ENCODE peak calls at places on chromosomes 12 and 14, in five cellular contexts. G is AG09309, K is WERI-Rb-1, O is psoas muscle, U is Panc1. M is an unnamed sample.
A peak's percentile ranks its signal among the peaks of the same experiment; 100 is the strongest.

GRCh38 chr12:15880721-15881120 is 1.5 kb upstream of the STRAP start:
- DNase-seq in G (no peak), K (no peak), O (no peak), U (no peak), M (no peak)

GRCh38 chr14:21097616-21098133 is 780 bp downstream of the ZNF219 start:
- DNase-seq in G (no peak), K (peak; percentile 44), O (peak; percentile 34), U (no peak), M (no peak)

GRCh38 chr12:62744551-62744950 is 190.4 kb downstream of the PPM1H start:
- DNase-seq in G (no peak), K (no peak), O (peak; percentile 44), U (no peak), M (no peak)

GRCh38 chr12:104722541-104723534 is 235.3 kb downstream of the SLC41A2 start:
- DNase-seq in G (no peak), K (no peak), O (no peak), U (no peak), M (no peak)

GRCh38 chr12:92414383-92415065 is 268.9 kb upstream of the BTG1 start:
- DNase-seq in G (no peak), K (no peak), O (no peak), U (no peak), M (no peak)

GRCh38 chr14:51419685-51420084 is 179.6 kb downstream of the TMX1 start:
- DNase-seq in G (no peak), K (no peak), O (no peak), U (no peak), M (no peak)

GRCh38 chr12:43338848-43339526 is 213.0 kb downstream of the ADAMTS20 start:
- DNase-seq in G (peak; percentile 49), K (peak; percentile 38), O (no peak), U (no peak), M (peak; percentile 82)

GRCh38 chr14:91315844-91316267 is 71.4 kb upstream of the GPR68 start:
- DNase-seq in G (no peak), K (no peak), O (no peak), U (no peak), M (no peak)

GRCh38 chr14:92456215-92457017 is 57.2 kb upstream of the RIN3 start:
- DNase-seq in G (no peak), K (peak; percentile 80), O (peak; percentile 53), U (peak; percentile 43), M (peak; percentile 78)

GRCh38 chr14:101458536-101459391 is 102.5 kb upstream of the DIO3 start:
- DNase-seq in G (no peak), K (no peak), O (no peak), U (no peak), M (no peak)

GRCh38 chr12:72673853-72674252 is 401.7 kb downstream of the TRHDE start:
- DNase-seq in G (no peak), K (no peak), O (no peak), U (no peak), M (no peak)

GRCh38 chr14:74275265-74275841 is 27.4 kb downstream of the ABCD4 start:
- DNase-seq in G (peak; percentile 80), K (no peak), O (no peak), U (no peak), M (peak; percentile 95)

GRCh38 chr14:105045710-105046326 is 19.4 kb downstream of the GPR132 start:
- DNase-seq in G (no peak), K (peak; percentile 86), O (peak; percentile 91), U (no peak), M (peak; percentile 74)

GRCh38 chr12:27975222-27976136 is 2.9 kb upstream of the PTHLH start:
- DNase-seq in G (no peak), K (peak; percentile 9), O (peak; percentile 22), U (no peak), M (peak; percentile 58)

GRCh38 chr12:57592551-57593165 is 1.7 kb downstream of the PIP4K2C start:
- DNase-seq in G (no peak), K (no peak), O (no peak), U (no peak), M (no peak)
- TF ChIP-seq CTCF in G (no peak), K (no peak), O (no peak), U (no peak), M (no peak)

GRCh38 chr12:5433840-5434646 is 2.1 kb downstream of the NTF3 start:
- DNase-seq in G (no peak), K (no peak), O (no peak), U (no peak), M (no peak)
- H3K4me3 ChIP-seq in G (peak overlapping the region; percentile 87), K (peak overlapping the region; percentile 78), O (peak overlapping the region; percentile 63), U (no peak overlapping the region), M (no peak overlapping the region)

GRCh38 chr14:68688872-68689371 is 103.9 kb downstream of the ZFP36L1 start:
- DNase-seq in G (peak; percentile 43), K (peak; percentile 36), O (no peak), U (no peak), M (peak; percentile 70)
- TF ChIP-seq CTCF in G (no peak), K (peak; percentile 25), O (no peak), U (no peak), M (peak; percentile 13)

DNA sequence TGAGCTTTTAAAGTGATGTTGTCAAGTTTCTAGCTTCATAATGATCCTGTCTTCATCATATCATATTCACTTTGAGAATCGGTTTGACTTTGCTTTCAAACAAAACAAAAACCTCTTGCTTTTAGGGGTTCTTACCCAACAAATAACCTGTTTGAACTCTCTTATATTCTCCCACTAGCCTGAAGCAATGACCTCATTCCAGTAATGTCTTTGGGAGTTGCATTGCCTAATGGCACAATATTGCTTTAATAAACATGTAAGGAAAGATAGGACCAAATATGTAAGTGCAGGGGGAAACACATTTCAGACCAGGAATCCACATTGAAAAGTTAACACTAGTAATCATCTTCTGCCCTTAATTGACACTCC is 27.6 kb downstream of the WBP11 start:
- DNase-seq in G (peak; percentile 25), K (no peak), O (no peak), U (no peak), M (peak; percentile 68)
- H3K4me3 ChIP-seq in G (peak overlapping the region; percentile 87), K (no peak overlapping the region), O (peak overlapping the region; percentile 86), U (peak overlapping the region; percentile 86), M (peak overlapping the region; percentile 92)

GRCh38 chr12:33310471-33310870 is 129.1 kb downstream of the SYT10 start:
- DNase-seq in G (no peak), K (no peak), O (no peak), U (no peak), M (no peak)
- TF ChIP-seq CTCF in G (no peak), K (no peak), O (no peak), U (no peak), M (no peak)

GRCh38 chr12:123907021-123907420 is 65.6 kb downstream of the CCDC92 start:
- DNase-seq in G (no peak), K (peak; percentile 82), O (no peak), U (no peak), M (no peak)

GRCh38 chr12:123908884-123909807 is 63.5 kb downstream of the CCDC92 start:
- DNase-seq in G (no peak), K (no peak), O (no peak), U (no peak), M (no peak)

GRCh38 chr12:123912415-123913385 is 59.9 kb downstream of the CCDC92 start:
- DNase-seq in G (no peak), K (no peak), O (no peak), U (no peak), M (no peak)

GRCh38 chr12:123907726-123908476 is 64.7 kb downstream of the CCDC92 start:
- DNase-seq in G (no peak), K (peak; percentile 73), O (no peak), U (no peak), M (peak; percentile 42)

GRCh38 chr12:123910057-123910456 is 62.6 kb downstream of the CCDC92 start:
- DNase-seq in G (no peak), K (no peak), O (no peak), U (no peak), M (no peak)
- H3K4me3 ChIP-seq in G (no peak overlapping the region), K (no peak overlapping the region), O (no peak overlapping the region), U (no peak overlapping the region), M (no peak overlapping the region)

GRCh38 chr12:112564160-112564559 is 145.4 kb downstream of the PTPN11 start:
- DNase-seq in G (no peak), K (no peak), O (no peak), U (no peak), M (no peak)
- TF ChIP-seq CTCF in G (no peak), K (no peak), O (no peak), U (peak; percentile 48), M (no peak)

GRCh38 chr14:65815127-65815526 is 402.6 kb downstream of the FUT8 start:
- DNase-seq in G (no peak), K (no peak), O (no peak), U (no peak), M (no peak)
- H3K4me3 ChIP-seq in G (no peak overlapping the region), K (no peak overlapping the region), O (no peak overlapping the region), U (no peak overlapping the region), M (no peak overlapping the region)

GRCh38 chr12:113399490-113399889 is 4.2 kb downstream of the SDS start:
- DNase-seq in G (no peak), K (no peak), O (no peak), U (no peak), M (no peak)
- TF ChIP-seq CTCF in G (no peak), K (no peak), O (no peak), U (no peak), M (no peak)

GRCh38 chr12:45775465-45775864 is 46.0 kb downstream of the ARID2 start:
- DNase-seq in G (no peak), K (no peak), O (no peak), U (no peak), M (no peak)
- H3K4me3 ChIP-seq in G (no peak overlapping the region), K (no peak overlapping the region), O (peak overlapping the region; percentile 15), U (no peak overlapping the region), M (no peak overlapping the region)